ENCODE peak calls at places on chromosomes 13 and 19, in six cellular contexts. S, K, U, L, H and P are unnamed samples.

GRCh38 chr13:48833412-48833811 is 142.3 kb upstream of the FNDC3A start:
- DNase-seq in S (no peak), K (no peak), U (no peak), L (no peak), H (no peak), P (no peak)

GRCh38 chr19:32819415-32820400 is 49.9 kb downstream of the SLC7A9 start:
- DNase-seq in S (no peak), K (no peak), U (no peak), L (no peak), H (no peak), P (no peak)

GRCh38 chr19:51441410-51442390 is 16.6 kb downstream of the SIGLEC8 start:
- DNase-seq in S (peak; percentile 24), K (peak; percentile 14), U (no peak), L (peak; percentile 46), H (no peak), P (no peak)

GRCh38 chr13:101535192-101535746 is 82.8 kb downstream of the ITGBL1 start:
- DNase-seq in S (no peak), K (no peak), U (no peak), L (no peak), H (no peak), P (peak; percentile 62)

GRCh38 chr19:49331616-49332055 is 3.6 kb upstream of the CD37 start:
- DNase-seq in S (peak; percentile 57), K (peak; percentile 77), U (no peak), L (no peak), H (peak; percentile 72), P (peak; percentile 28)

GRCh38 chr13:35926859-35927530 is 204.2 kb downstream of the DCLK1 start:
- DNase-seq in S (no peak), K (no peak), U (no peak), L (no peak), H (no peak), P (peak; percentile 11)

GRCh38 chr13:43749503-43749902 is 37.3 kb downstream of the ENOX1 start:
- DNase-seq in S (no peak), K (no peak), U (no peak), L (no peak), H (no peak), P (no peak)

GRCh38 chr13:36412736-36413135 is 19.6 kb upstream of the CCNA1 start:
- DNase-seq in S (no peak), K (no peak), U (no peak), L (no peak), H (no peak), P (no peak)

GRCh38 chr19:2188708-2189385 is 25.1 kb downstream of the DOT1L start:
- DNase-seq in S (no peak), K (no peak), U (no peak), L (no peak), H (no peak), P (peak; percentile 64)

GRCh38 chr13:23750383-23751121 is 138.6 kb downstream of the MIPEP start:
- DNase-seq in S (no peak), K (no peak), U (no peak), L (no peak), H (no peak), P (no peak)

GRCh38 chr19:11458236-11458900 is 22.5 kb downstream of the ELAVL3 start:
- DNase-seq in S (no peak), K (no peak), U (no peak), L (no peak), H (no peak), P (no peak)

GRCh38 chr13:31998131-31998530 is 33.4 kb upstream of the FRY start:
- DNase-seq in S (no peak), K (no peak), U (no peak), L (no peak), H (no peak), P (no peak)

GRCh38 chr13:84870190-84870589 is 929.0 kb downstream of the SLITRK6 start:
- DNase-seq in S (no peak), K (peak; percentile 7), U (no peak), L (no peak), H (no peak), P (peak; percentile 4)

GRCh38 chr19:58558066-58558622 is at the start of gene UBE2M:
- DNase-seq in S (no peak), K (peak; percentile 42), U (no peak), L (no peak), H (no peak), P (peak; percentile 38)

GRCh38 chr13:28548872-28549271 is 53.9 kb upstream of the FLT1 start:
- DNase-seq in S (no peak), K (no peak), U (no peak), L (no peak), H (no peak), P (no peak)

GRCh38 chr19:11421607-11422098 is 2.5 kb upstream of the RGL3 start:
- DNase-seq in S (peak; percentile 51), K (peak; percentile 6), U (no peak), L (peak; percentile 48), H (no peak), P (no peak)

GRCh38 chr13:50268500-50268899 is 253.3 kb downstream of the KCNRG start:
- DNase-seq in S (peak; percentile 9), K (no peak), U (no peak), L (no peak), H (no peak), P (no peak)
- TF ChIP-seq CTCF in S (no peak), K (no peak), U (no peak), L (no peak), H (no peak), P (peak; percentile 43)

DNA sequence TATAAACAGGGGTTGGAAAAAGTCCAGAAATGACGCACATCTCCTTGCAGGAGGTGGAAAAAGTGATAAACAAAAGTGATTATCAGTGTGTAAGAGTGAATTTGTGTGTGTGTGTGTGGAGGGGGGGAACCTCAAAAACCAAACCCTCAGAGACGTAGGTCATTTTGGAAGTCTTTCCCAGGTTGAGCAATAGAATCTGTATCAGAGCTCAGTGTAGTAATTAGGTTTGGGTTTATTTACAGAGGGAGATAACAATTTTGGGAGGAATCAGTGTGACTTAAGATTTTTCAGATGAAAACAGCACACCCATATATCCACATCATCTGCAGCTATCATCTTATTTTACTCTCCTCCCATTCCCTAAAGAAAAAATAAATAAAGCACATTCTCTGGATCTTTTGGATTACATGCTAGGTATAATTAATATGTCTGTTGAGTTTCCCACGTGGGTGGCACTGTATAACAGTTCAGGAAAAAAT is 406.4 kb downstream of the FGF9 start:
- DNase-seq in S (no peak), K (no peak), U (no peak), L (no peak), H (no peak), P (no peak)
- TF ChIP-seq CTCF in S (no peak), K (no peak), U (no peak), L (no peak), H (no peak), P (no peak)

DNA sequence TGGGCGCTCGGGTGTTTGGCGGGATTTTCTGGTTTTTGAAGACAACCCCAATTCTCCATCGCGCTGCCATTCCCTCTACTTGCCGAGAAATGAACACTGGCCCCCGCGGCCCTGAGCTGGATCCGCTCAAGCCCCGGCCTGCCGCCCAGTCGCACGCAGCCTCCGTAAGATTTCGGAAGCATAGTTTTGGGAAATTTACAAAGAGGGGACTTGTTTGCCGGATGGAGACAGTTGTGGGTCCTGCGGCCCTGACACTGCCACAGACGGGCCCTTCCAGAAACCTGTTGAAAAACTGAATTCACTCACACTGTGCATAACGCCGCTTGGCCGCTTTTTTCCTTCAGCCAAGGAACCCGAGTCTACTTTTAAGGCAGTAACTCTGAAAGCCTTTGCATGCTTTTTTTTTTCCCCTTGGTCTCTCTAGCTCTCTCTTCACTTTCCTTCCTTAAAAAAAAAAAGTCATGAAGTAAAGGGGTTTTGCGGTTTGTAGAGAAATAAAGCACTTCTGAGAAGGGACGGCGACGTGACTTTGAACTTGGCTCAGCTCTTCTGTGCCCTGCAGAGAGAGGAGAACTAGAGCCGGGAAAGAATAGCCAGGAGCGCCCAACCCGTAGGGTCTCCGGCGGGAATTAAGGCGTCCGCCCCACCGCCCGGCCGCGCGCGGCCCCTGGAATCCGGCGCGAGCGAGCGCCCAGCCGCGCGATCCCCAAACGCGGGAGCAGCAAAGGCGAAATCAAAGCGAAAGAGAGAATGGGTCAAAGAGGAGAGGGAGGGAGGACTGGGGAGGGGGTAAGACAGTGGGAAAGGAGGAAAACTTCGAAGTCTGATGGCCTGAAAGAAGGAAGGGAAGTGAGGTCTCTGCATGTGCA is 3.4 kb upstream of the ZIC2 start:
- DNase-seq in S (no peak), K (no peak), U (no peak), L (peak; percentile 15), H (no peak), P (no peak)
- TF ChIP-seq CTCF in S (no peak), K (no peak), U (no peak), L (no peak), H (no peak), P (no peak)

DNA sequence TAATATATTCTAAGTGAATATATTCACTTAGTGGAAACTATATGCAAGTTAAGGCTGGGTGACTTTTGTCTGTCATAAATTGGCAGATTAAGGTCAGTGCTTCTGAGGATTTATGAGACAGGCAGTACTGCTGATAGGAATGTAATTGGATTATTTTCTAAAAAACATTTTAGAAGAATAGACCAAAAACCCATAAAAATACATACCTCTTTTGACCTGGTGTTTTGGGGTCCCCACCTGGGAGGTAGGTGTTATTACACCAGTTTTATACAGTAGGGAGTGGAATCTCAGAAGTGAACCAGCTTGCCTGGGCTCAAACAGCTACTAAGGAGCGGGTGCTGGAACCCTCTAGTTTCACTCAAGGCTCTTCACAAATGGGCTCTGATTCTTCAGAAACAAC is 25.3 kb downstream of the COG3 start:
- DNase-seq in S (no peak), K (peak; percentile 9), U (no peak), L (no peak), H (no peak), P (no peak)
- TF ChIP-seq CTCF in S (peak; percentile 41), K (no peak), U (peak; percentile 46), L (peak; percentile 44), H (peak; percentile 30), P (peak; percentile 20)

DNA sequence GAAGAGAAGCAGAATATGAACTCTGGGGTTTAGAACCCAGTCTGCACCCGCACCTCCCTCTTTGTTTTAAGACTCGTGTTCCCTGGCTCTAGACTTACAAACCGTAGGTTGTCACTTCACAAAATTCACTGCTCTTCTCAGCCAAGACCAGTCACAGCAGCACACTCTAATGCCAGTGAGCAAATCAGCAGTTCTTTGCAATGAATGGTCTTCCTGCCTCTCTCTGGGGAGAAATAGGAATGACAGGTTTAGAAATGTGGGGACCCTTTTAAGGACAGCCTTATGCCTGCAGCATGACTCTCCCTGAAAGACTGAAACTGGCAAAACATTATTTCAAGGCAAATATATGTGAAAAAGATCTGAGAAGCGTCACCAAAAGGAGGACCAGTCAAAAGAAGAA is 156.9 kb downstream of the KCTD15 start:
- DNase-seq in S (no peak), K (no peak), U (no peak), L (no peak), H (no peak), P (no peak)
- TF ChIP-seq CTCF in S (no peak), K (no peak), U (no peak), L (no peak), H (no peak), P (no peak)